ENCODE peak calls at places on chromosomes 13 and 19, in seven cellular contexts. X is CD4-positive, alpha-beta memory T cell; Y is CD4-positive, CD25-positive, alpha-beta regulatory T cell; A is H9; S is Peyer's patch; W is tibial nerve; H is trophoblast cell. J is an unnamed sample. For H3K4me1, H3K27me3 and H3K9me3, the result is how much of the 10 kb centered on the place peaks cover.

GRCh38 chr19:35478794-35479193 is 11.5 kb downstream of the KRTDAP start:
- DNase-seq in X (no peak), Y (no peak), A (no peak), S (no peak), W (no peak), H (peak), J (no peak)

GRCh38 chr19:46704379-46705076 is 12.4 kb downstream of the PRKD2 start:
- DNase-seq in X (peak), Y (peak), A (peak), S (peak), W (peak), H (peak), J (peak)

GRCh38 chr19:1181606-1182005 is 7.5 kb upstream of the SBNO2 start:
- DNase-seq in X (no peak), Y (no peak), A (no peak), S (peak), W (no peak), H (peak), J (no peak)

GRCh38 chr19:3543150-3544053 is 4.4 kb downstream of the TEKTIP1 start:
- DNase-seq in X (no peak), Y (no peak), A (no peak), S (no peak), W (no peak), H (no peak), J (no peak)

GRCh38 chr13:113110048-113110851 is 4.7 kb downstream of the F7 start:
- DNase-seq in X (peak), Y (no peak), A (no peak), S (peak), W (no peak), H (no peak), J (no peak)

GRCh38 chr13:42047561-42048322 is 706 bp upstream of the DGKH start:
- DNase-seq in X (peak), Y (peak), A (peak), S (peak), W (no peak), H (peak), J (peak)

GRCh38 chr13:111005364-111005763 is 90.5 kb upstream of the ANKRD10 start:
- DNase-seq in X (no peak), Y (no peak), A (no peak), S (no peak), W (no peak), H (peak), J (no peak)

GRCh38 chr13:98301721-98302120 is 124.7 kb upstream of the RNF113B start:
- DNase-seq in X (no peak), Y (no peak), A (no peak), S (no peak), W (no peak), H (no peak), J (no peak)

GRCh38 chr13:72166102-72166660 is 299.2 kb upstream of the DACH1 start:
- DNase-seq in X (no peak), Y (no peak), A (no peak), S (no peak), W (no peak), H (peak), J (no peak)

DNA sequence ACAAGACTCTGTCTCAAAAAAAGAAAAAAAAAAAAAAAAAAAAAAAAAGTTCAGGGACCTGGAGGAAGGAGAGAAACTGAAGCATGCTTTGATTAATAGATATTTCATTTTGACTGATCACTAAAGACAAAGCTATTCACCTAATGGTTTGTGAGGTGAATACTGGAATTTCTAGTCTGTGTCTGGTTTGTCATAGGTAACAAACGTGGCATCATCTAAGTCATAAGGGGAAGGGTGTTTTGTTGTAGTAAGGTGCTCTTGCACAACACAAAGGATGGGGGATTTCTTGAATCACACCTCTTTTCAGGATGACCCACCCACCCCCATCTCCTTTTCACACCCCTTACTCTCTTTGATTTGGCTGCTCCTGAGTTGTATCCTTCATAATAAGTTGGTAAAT is 13.8 kb upstream of the ZNF69 start:
- DNase-seq in X (no peak), Y (no peak), A (no peak), S (no peak), W (no peak), H (no peak), J (no peak)
- H3K4me1 ChIP-seq in X (under half), Y (under half), A (under half), S (under half), W (under half), H (under half), J (under half)

GRCh38 chr19:50820549-50821247 is 2.9 kb downstream of the KLK1 start:
- DNase-seq in X (no peak), Y (no peak), A (peak), S (peak), W (no peak), H (no peak), J (no peak)
- H3K27me3 ChIP-seq in X (under half), Y (under half), A (under half), S (under half), W (under half), H (under half), J (under half)

GRCh38 chr13:82817133-82817532 is 1065.1 kb downstream of the SLITRK1 start:
- DNase-seq in X (no peak), Y (no peak), A (no peak), S (no peak), W (no peak), H (peak), J (no peak)
- H3K9me3 ChIP-seq in X (under half), Y (under half), A (under half), S (under half), W (under half), H (under half), J (under half)

DNA sequence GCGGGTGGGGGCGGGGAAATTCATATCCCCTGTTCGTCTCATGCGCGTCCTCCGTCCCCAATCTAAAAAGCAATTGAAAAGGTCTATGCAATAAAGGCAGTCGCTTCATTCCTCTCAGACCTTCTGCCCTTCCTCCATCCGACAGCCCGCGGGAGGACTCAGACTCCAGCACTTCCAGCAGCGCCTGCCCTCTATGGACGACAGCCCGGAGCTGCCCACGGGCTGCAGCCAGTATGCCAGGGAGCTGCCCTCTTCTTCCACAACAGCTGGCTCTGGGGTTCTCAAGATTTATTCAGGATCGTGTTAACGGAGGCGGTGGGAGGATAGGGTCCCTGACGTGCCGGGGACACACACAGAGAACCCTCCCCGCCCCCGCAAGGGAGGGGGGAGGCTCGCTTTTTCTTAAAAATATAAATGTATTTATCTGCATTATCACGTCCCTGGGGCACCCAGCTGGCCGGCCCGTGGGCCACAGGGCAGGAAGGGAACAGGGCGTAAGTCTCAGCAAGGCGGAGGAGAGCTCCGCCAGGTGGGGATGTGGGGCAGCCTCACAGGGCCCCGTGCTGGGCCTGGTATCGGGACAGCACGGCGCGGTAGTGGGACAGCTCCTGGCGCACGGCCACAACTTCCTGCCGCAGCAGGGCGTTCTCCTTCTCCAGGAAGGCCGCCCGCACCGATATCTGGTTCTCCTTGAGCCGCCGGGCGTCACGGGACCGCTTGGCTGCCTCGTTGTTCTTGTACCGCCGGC is 6.7 kb downstream of the DBP start:
- DNase-seq in X (no peak), Y (no peak), A (peak), S (peak), W (no peak), H (peak), J (no peak)
- H3K4me1 ChIP-seq in X (under half), Y (under half), A (under half), S (half or more), W (under half), H (under half), J (under half)

GRCh38 chr19:38470788-38471480 is 37.4 kb downstream of the RYR1 start:
- DNase-seq in X (no peak), Y (no peak), A (no peak), S (no peak), W (no peak), H (no peak), J (no peak)
- H3K27me3 ChIP-seq in X (under half), Y (under half), A (under half), S (under half), W (under half), H (under half), J (under half)

DNA sequence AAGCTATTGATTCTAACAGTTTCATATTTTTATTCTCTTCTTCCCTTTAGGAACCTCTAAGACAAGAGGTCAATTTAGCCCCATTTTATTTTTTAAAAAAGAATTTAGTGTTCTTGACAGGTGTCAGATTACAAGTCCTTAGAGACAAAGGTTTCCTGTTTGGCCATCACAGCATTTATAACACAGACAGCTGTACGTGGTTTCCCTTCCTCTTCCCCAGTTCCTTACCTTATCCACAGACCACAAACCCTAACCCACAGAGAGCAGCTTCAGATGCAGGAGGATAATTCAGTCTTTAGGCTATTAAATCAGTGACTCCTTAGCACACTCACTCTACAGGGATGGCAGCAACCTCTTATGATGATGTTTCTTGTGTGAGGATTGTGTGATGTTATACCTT is 1210.1 kb downstream of the DIAPH3 start:
- DNase-seq in X (no peak), Y (no peak), A (no peak), S (no peak), W (no peak), H (no peak), J (no peak)
- H3K9me3 ChIP-seq in X (under half), Y (under half), A (under half), S (under half), W (under half), H (under half), J (under half)